ENCODE peak calls at places on chromosomes 4 and X, in four cellular contexts. P is HCT116, K is GM23338, E is K562. A is an unnamed sample.

GRCh38 chrX:153687121-153688039 is at the start of gene SLC6A8:
- DNase-seq in P (peak; percentile 27), E (peak; percentile 78), K (peak; percentile 60), A (no peak)

GRCh38 chrX:1392376-1393130 is 640 bp upstream of the SLC25A6 start:
- DNase-seq in E (peak; percentile 48), P (no peak), K (peak; percentile 78), A (no peak)

GRCh38 chr4:146132445-146132844 is 43.1 kb upstream of the LSM6 start:
- DNase-seq in K (no peak), P (no peak), E (no peak), A (no peak)

GRCh38 chr4:185817403-185817818 is 5.4 kb upstream of the SORBS2 start:
- DNase-seq in P (no peak), K (no peak), E (no peak), A (no peak)

GRCh38 chr4:52862605-52863236 is 604 bp downstream of the RASL11B start:
- DNase-seq in K (no peak), E (peak; percentile 18), P (no peak), A (no peak)

GRCh38 chr4:1469596-1470392 is 63.6 kb upstream of the NKX1-1 start:
- DNase-seq in P (no peak), K (no peak), E (no peak), A (no peak)

GRCh38 chr4:82606622-82607021 is 44.8 kb upstream of the TMEM150C start:
- DNase-seq in P (no peak), K (no peak), E (no peak), A (no peak)

GRCh38 chrX:68953331-68953730 is 124.5 kb downstream of the EFNB1 start:
- DNase-seq in E (no peak), K (no peak), P (no peak), A (no peak)

GRCh38 chr4:97359826-97360225 is 783.5 kb downstream of the STPG2 start:
- DNase-seq in E (no peak), K (no peak), P (no peak), A (no peak)

GRCh38 chr4:36709986-36710385 is 428.6 kb downstream of the DTHD1 start:
- DNase-seq in K (peak; percentile 5), E (no peak), P (no peak), A (no peak)

GRCh38 chr4:112910109-112910736 is 139.2 kb upstream of the ANK2 start:
- DNase-seq in E (no peak), P (no peak), K (no peak), A (no peak)

GRCh38 chr4:16116019-16116418 is 32.2 kb upstream of the PROM1 start:
- DNase-seq in K (no peak), E (no peak), P (no peak), A (no peak)

GRCh38 chr4:76784237-76784636 is 113.7 kb downstream of the SOWAHB start:
- DNase-seq in E (no peak), P (no peak), K (peak; percentile 63), A (no peak)

GRCh38 chr4:16136321-16136720 is 52.5 kb upstream of the PROM1 start:
- DNase-seq in P (no peak), K (no peak), E (no peak), A (no peak)

GRCh38 chr4:139223682-139224317 is 46.8 kb upstream of the ELF2 start:
- DNase-seq in P (no peak), K (no peak), E (no peak), A (no peak)

GRCh38 chr4:30790998-30791397 is 70.8 kb downstream of the PCDH7 start:
- DNase-seq in E (no peak), K (no peak), P (no peak), A (no peak)

GRCh38 chr4:113436360-113436759 is 325.2 kb downstream of the CAMK2D start:
- DNase-seq in E (no peak), K (no peak), P (no peak), A (no peak)

GRCh38 chr4:142567199-142567598 is 278.9 kb downstream of the INPP4B start:
- DNase-seq in E (no peak), K (peak; percentile 87), P (peak; percentile 51), A (no peak)

GRCh38 chrX:154751121-154751668 is 318 bp upstream of the GAB3 start:
- DNase-seq in P (no peak), E (peak; percentile 52), K (peak; percentile 27), A (no peak)

GRCh38 chrX:37425370-37425769 is 76.2 kb downstream of the PRRG1 start:
- DNase-seq in K (no peak), E (no peak), P (no peak), A (no peak)

GRCh38 chr4:98150092-98150761 is 7.0 kb upstream of the STPG2 start:
- DNase-seq in K (no peak), E (no peak), P (no peak), A (no peak)

GRCh38 chr4:22238742-22239141 is 277.1 kb downstream of the ADGRA3 start:
- DNase-seq in E (no peak), K (peak; percentile 77), P (no peak), A (no peak)

GRCh38 chrX:64152857-64153256 is 52.7 kb downstream of the AMER1 start:
- DNase-seq in E (no peak), K (peak; percentile 58), P (no peak), A (no peak)

GRCh38 chrX:154804957-154805695 is at the start of gene MPP1:
- DNase-seq in E (peak; percentile 88), P (peak; percentile 32), K (peak; percentile 74), A (no peak)

GRCh38 chr4:67545996-67546356 is 673 bp upstream of the CENPC start:
- DNase-seq in E (no peak), K (peak; percentile 8), P (no peak), A (no peak)

GRCh38 chrX:3501833-3502535 is 155.5 kb upstream of the MXRA5 start:
- DNase-seq in E (no peak), K (no peak), P (no peak), A (no peak)

GRCh38 chrX:154135458-154136229 is 8.4 kb upstream of the OPN1LW start:
- DNase-seq in K (no peak), E (no peak), P (no peak), A (no peak)

GRCh38 chrX:154719132-154719675 is 31.7 kb downstream of the GAB3 start:
- DNase-seq in K (no peak), E (no peak), P (no peak), A (no peak)

GRCh38 chr4:117134386-117134785 is 49.0 kb upstream of the TRAM1L1 start:
- DNase-seq in E (no peak), P (peak; percentile 67), K (peak; percentile 76), A (peak; percentile 70)

GRCh38 chrX:10015711-10016515 is 48.8 kb downstream of the CLDN34 start:
- DNase-seq in P (no peak), E (peak; percentile 20), K (peak; percentile 70), A (no peak)

GRCh38 chr4:156792462-156793085 is 179.0 kb downstream of the PDGFC start:
- DNase-seq in E (no peak), K (no peak), P (no peak), A (no peak)

GRCh38 chr4:22389240-22389871 is 126.5 kb downstream of the ADGRA3 start:
- DNase-seq in K (peak; percentile 80), E (peak; percentile 43), P (peak; percentile 48), A (no peak)

DNA sequence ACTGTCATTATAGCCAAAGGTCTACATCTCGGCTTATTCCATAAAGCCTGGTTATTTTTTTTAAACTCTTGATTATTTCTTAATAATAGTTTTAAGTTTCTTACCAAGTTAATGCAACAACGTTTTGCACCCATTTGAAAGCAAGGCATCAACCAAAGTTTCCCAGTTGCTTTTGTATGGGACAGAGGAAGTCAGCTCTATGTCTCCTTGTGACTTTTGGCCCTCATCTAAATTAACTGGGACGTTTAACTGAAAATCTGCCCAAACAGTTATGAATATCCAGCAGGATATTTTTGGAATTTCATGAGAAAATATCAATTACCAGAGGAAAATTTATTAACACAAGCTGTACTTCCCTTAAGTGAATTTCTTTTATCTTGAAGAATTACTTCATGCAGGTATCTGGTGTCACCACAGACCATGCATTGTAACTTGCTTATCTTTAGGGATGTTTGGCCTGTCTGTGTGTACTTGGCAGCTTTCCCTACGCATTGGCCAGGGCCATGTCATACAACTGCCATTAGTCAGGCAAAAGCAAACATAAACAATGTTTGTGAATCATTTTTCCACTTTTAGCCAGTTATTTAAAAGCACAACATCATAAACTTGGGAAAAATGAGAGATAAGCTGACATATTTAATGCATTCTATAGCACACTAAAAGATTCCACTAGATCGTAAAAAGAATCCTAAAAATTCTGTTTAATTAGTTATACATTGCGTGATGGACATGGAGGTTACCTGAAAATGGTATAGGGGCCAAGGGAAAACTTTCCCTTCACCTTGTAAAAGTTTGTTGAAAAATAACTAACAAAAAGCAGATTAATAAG is 101.4 kb upstream of the PDE5A start:
- DNase-seq in E (no peak), K (no peak), P (peak; percentile 15), A (no peak)
- TF ChIP-seq POLR2AphosphoS5 in E (no peak), K (no peak), P (no peak), A (no peak)

GRCh38 chr4:183098080-183098722 is 856 bp upstream of the WWC2 start:
- DNase-seq in P (no peak), K (peak; percentile 66), E (peak; percentile 61), A (no peak)

GRCh38 chr4:183097251-183098079 is 1.6 kb upstream of the WWC2 start:
- DNase-seq in P (no peak), E (no peak), K (peak; percentile 76), A (no peak)

GRCh38 chr4:183100298-183100599 is 1.2 kb downstream of the WWC2 start:
- DNase-seq in K (no peak), E (no peak), P (no peak), A (no peak)

GRCh38 chr4:183099537-183100297 is 660 bp downstream of the WWC2 start:
- DNase-seq in E (peak; percentile 37), P (no peak), K (peak; percentile 89), A (no peak)

DNA sequence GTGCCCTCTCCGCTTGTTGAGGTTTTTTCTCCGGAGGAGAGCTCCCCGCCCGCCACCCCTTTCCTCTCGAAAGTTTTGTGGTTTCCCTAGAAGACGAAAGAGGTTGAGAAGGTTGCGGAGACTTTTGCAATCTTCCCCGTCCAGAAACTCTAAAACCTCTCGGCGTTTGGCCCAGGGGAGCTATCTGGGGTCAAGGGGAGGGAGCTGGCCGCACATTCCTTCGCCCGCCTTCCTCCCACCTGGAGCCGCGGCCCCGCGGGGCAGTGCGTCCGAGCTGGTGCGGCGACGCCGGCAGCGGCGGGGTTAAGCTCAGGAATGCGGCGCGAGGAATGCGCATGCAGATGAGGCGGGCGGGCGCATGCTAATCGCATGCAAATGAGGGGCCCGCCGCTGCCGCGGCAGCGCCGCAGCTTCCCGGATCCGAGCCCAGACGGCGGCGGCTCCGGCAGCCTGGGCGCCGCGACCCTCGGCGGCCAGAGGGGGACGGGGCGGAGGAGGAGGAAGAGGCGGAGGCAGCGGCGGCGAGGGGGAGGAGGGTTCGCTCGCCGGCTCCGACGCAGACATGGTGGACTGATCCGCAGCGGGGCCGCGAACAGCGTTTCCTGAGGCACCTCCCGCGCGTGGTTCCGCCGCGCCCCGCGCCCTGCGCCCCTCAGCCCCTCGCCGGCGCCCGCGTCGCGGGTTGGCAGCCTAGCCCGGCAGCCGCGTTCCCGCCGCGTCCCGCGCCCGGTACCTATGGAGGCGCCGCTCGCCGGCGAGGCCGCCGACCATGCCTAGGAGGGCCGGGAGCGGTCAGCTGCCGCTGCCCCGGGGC is at the start of gene WWC2:
- DNase-seq in E (peak; percentile 83), K (peak; percentile 98), P (peak; percentile 80), A (no peak)
- TF ChIP-seq EZH2 in E (no peak), K (no peak), P (no peak), A (no peak)

GRCh38 chrX:48631376-48632090 is 34.2 kb downstream of the WDR13 start:
- DNase-seq in K (peak; percentile 89), E (peak; percentile 66), P (peak; percentile 87), A (peak; percentile 20)
- H3K4me3 ChIP-seq in K (no peak overlapping the region), E (peak overlapping the region; percentile 4), P (no peak overlapping the region), A (no peak overlapping the region)

DNA sequence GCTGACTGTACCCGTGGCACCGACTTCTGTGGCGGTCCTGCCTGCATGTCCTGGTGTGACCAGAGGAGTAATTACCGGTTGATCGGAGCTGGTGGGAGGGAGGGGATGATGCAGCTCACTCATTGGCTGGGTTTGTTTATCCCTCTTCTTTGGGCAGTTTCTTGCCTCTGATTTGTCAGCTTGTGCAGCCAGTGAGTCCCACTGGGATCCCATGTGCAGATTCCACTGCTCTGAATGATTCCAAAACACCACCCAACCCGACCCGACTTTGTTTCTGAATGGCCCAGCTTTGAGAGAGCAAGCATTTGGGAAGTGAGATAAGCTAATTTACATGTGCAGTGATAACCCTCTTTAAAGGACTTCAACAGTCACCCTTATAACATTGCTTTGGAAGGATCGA is 13.8 kb downstream of the FHDC1 start:
- DNase-seq in E (no peak), K (peak; percentile 51), P (no peak), A (no peak)
- TF ChIP-seq POLR2AphosphoS5 in E (no peak), K (no peak), P (no peak), A (no peak)